ENCODE peak calls at places on chromosomes 3 and 15, in ten cellular contexts. L is lower leg skin; A is bronchial epithelial cell; R is fibroblast of mammary gland; H is IMR-90; S is right atrium auricular region; D is CD8-positive, alpha-beta T cell; K is pancreas; F is fibroblast of lung; N is cardiac muscle cell. T is an unnamed sample.

GRCh38 chr15:40266828-40267304 is 16.0 kb downstream of the ANKRD63 start:
- DNase-seq in S (peak; percentile 67), K (no peak), F (peak; percentile 96), N (no peak), A (peak; percentile 93), D (no peak), L (no peak), H (peak; percentile 97), R (peak; percentile 91), T (peak; percentile 51)

GRCh38 chr3:190658106-190658505 is 144.2 kb downstream of the IL1RAP start:
- DNase-seq in A (no peak), N (no peak), R (no peak), H (no peak), F (no peak), L (no peak), K (no peak), D (no peak), S (no peak), T (no peak)

GRCh38 chr3:143847787-143848631 is at the start of gene SLC9A9:
- DNase-seq in D (no peak), L (peak; percentile 87), F (peak; percentile 79), H (peak; percentile 79), R (peak; percentile 86), A (peak; percentile 83), S (peak; percentile 62), N (peak; percentile 49), K (no peak), T (peak; percentile 17)

GRCh38 chr15:99118801-99119546 is 14.1 kb downstream of the SYNM start:
- DNase-seq in D (no peak), F (no peak), N (no peak), S (no peak), K (no peak), L (no peak), H (no peak), R (no peak), A (no peak), T (no peak)

GRCh38 chr3:112687214-112687613 is 46.3 kb upstream of the CCDC80 start:
- DNase-seq in K (no peak), D (no peak), R (no peak), L (no peak), A (peak; percentile 15), N (no peak), F (no peak), S (no peak), H (no peak), T (no peak)

GRCh38 chr3:32239638-32240550 is 1.4 kb downstream of the CMTM8 start:
- DNase-seq in D (no peak), A (peak; percentile 31), H (no peak), K (no peak), R (peak; percentile 38), F (no peak), N (peak; percentile 57), S (no peak), L (no peak), T (no peak)

GRCh38 chr3:111605016-111605415 is 9.9 kb upstream of the ZBED2 start:
- DNase-seq in S (no peak), K (no peak), A (peak; percentile 82), F (peak; percentile 35), L (no peak), D (no peak), H (peak; percentile 83), N (no peak), R (peak; percentile 23), T (no peak)

GRCh38 chr15:99051308-99051707 is 43.7 kb upstream of the PGPEP1L start:
- DNase-seq in N (no peak), S (peak; percentile 50), F (no peak), A (no peak), K (no peak), R (no peak), H (no peak), L (no peak), D (no peak), T (no peak)

GRCh38 chr3:38281895-38282686 is at the start of gene SLC22A14:
- DNase-seq in L (peak; percentile 76), S (no peak), K (no peak), D (no peak), H (no peak), N (no peak), R (no peak), A (no peak), F (no peak), T (no peak)

GRCh38 chr3:46396129-46396528 is 10.7 kb downstream of the CCR5AS start:
- DNase-seq in A (no peak), K (no peak), H (no peak), N (no peak), R (no peak), L (peak; percentile 60), F (no peak), S (no peak), D (no peak), T (no peak)

GRCh38 chr3:149936812-149937230 is 33.9 kb downstream of the PFN2 start:
- DNase-seq in R (peak; percentile 62), K (peak; percentile 63), D (peak; percentile 7), A (peak; percentile 51), S (no peak), L (no peak), H (peak; percentile 62), N (peak; percentile 58), F (peak; percentile 53), T (no peak)

DNA sequence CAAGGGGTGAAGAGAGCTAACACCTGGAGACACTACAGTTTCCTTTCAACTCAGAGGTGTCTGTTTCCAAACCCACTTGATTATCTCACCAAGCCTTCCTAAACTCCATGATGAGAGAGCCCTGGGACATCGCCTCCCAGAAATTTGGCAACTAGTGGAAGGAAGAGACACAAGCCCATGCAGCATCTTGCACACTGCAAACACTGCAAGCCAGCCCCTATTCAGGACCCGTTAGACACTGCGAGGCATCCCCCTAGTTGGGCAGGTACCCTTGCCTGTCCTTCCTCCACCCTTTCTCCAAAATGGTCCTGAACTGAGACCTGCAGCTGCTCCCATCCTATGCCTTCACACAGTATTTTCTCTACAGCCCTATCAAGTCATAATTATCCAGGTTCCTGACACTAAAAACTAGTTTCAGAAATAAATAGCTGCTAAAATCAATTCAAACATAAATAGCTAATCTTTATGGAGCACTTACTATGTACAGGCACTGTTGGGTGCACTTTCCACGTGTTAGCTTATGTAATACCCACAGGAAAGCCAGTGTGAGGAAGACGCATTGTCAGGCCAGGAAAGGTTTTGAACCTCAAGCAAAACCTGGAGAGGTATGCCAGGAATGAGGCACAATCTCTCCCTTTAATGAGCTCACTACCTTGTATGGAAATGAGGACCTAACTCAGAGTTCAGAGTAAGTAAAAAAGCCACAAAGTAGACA is 2.8 kb downstream of the MAGI1 start:
- DNase-seq in H (no peak), F (peak; percentile 78), N (peak; percentile 44), S (no peak), L (no peak), A (no peak), K (no peak), R (no peak), D (no peak), T (no peak)
- H3K4me3 ChIP-seq in H (no peak overlapping the region), F (peak overlapping the region; percentile 89), N (peak overlapping the region; percentile 77), S (peak overlapping the region; percentile 77), L (no peak overlapping the region), A (no peak overlapping the region), K (peak overlapping the region; percentile 32), R (no peak overlapping the region), D (no peak overlapping the region), T (peak overlapping the region; percentile 98)

DNA sequence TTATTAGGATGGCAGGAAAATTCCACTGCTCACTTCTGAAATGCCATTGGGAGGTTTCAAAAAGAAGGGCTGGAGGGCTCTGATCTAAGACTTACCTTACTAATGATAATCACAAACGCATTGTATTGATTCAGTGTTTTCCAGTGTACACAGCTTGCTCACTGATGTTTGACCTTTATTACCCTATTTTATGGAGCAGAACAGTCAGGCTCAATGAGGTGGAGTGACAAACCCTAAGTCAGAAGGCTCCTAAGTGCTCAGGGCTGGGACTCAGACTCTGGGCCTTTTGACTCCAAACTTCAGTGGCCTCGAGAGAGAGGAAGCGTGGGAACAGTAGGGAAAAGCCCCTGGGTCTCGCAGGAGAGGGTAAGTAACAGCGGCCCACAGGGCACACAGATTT is 20.3 kb upstream of the RAD18 start:
- DNase-seq in R (no peak), F (no peak), L (peak; percentile 10), D (no peak), N (no peak), K (no peak), H (no peak), A (no peak), S (no peak), T (no peak)
- TF ChIP-seq CTCF in R (no peak), F (no peak), L (no peak), D (no peak), N (no peak), K (no peak), H (no peak), A (no peak), S (no peak), T (no peak)

GRCh38 chr3:169813757-169814517 is 1.2 kb upstream of the LRRC34 start:
- DNase-seq in F (no peak), A (no peak), R (peak; percentile 12), H (no peak), K (no peak), S (no peak), D (peak; percentile 51), L (no peak), N (no peak), T (no peak)
- H3K4me3 ChIP-seq in F (peak overlapping the region; percentile 3), A (no peak overlapping the region), R (peak overlapping the region; percentile 19), H (no peak overlapping the region), K (no peak overlapping the region), S (peak overlapping the region; percentile 69), D (peak overlapping the region; percentile 47), L (no peak overlapping the region), N (no peak overlapping the region), T (peak overlapping the region; percentile 57)

GRCh38 chr3:55180936-55181535 is 253.2 kb upstream of the LRTM1 start:
- DNase-seq in F (no peak), D (no peak), L (no peak), K (no peak), H (no peak), S (no peak), N (peak; percentile 60), A (peak; percentile 34), R (peak; percentile 76), T (no peak)
- TF ChIP-seq CTCF in F (peak; percentile 73), D (peak; percentile 44), L (no peak), K (peak; percentile 44), H (peak; percentile 46), S (peak; percentile 86), N (peak; percentile 76), A (peak; percentile 59), R (peak; percentile 73), T (peak; percentile 48)

GRCh38 chr3:13010770-13011169 is 62.5 kb downstream of the IQSEC1 start:
- DNase-seq in A (no peak), D (no peak), H (no peak), S (no peak), F (no peak), R (no peak), L (no peak), K (no peak), N (no peak), T (no peak)

GRCh38 chr3:13007251-13007941 is 65.8 kb downstream of the IQSEC1 start:
- DNase-seq in K (no peak), R (no peak), D (no peak), H (no peak), N (no peak), A (no peak), F (no peak), L (no peak), S (no peak), T (no peak)

GRCh38 chr3:13008114-13008995 is 64.9 kb downstream of the IQSEC1 start:
- DNase-seq in F (no peak), A (no peak), K (peak; percentile 50), R (no peak), S (no peak), L (no peak), N (no peak), H (no peak), D (no peak), T (no peak)

GRCh38 chr3:13009946-13010315 is 63.3 kb downstream of the IQSEC1 start:
- DNase-seq in N (no peak), L (no peak), R (no peak), D (no peak), H (no peak), S (no peak), A (no peak), F (no peak), K (no peak), T (no peak)

GRCh38 chr3:13009132-13009945 is 63.9 kb downstream of the IQSEC1 start:
- DNase-seq in L (no peak), N (no peak), K (peak; percentile 63), F (no peak), R (no peak), A (no peak), D (no peak), S (no peak), H (no peak), T (no peak)
- H3K4me3 ChIP-seq in L (no peak overlapping the region), N (no peak overlapping the region), K (no peak overlapping the region), F (no peak overlapping the region), R (no peak overlapping the region), A (no peak overlapping the region), D (peak overlapping the region; percentile 33), S (no peak overlapping the region), H (no peak overlapping the region), T (no peak overlapping the region)